ENCODE peak calls at places on chromosomes 5 and 9, in nine cellular contexts. One of them, this sample, is unnamed.

GRCh38 chr9:131469951-131470350 is 32.8 kb upstream of the POMT1 start:
- DNase-seq in T-helper 2 cell: no peak
- DNase-seq in epithelial cell of esophagus: no peak
- DNase-seq in endothelial cell: no peak
- DNase-seq in natural killer cell: no peak
- DNase-seq in ureter: no peak
- DNase-seq in HTR-8/SVneo: no peak
- DNase-seq in dorsolateral prefrontal cortex: no peak
- DNase-seq in T-helper 1 cell: no peak
- DNase-seq in this sample: no peak

GRCh38 chr9:95029720-95030119 is 287.8 kb downstream of the FANCC start:
- DNase-seq in T-helper 2 cell: no peak
- DNase-seq in epithelial cell of esophagus: no peak
- DNase-seq in endothelial cell: no peak
- DNase-seq in natural killer cell: no peak
- DNase-seq in ureter: no peak
- DNase-seq in HTR-8/SVneo: no peak
- DNase-seq in dorsolateral prefrontal cortex: no peak
- DNase-seq in T-helper 1 cell: no peak
- DNase-seq in this sample: no peak

GRCh38 chr5:124596595-124597388 is 149.6 kb downstream of the ZNF608 start:
- DNase-seq in T-helper 2 cell: no peak
- DNase-seq in epithelial cell of esophagus: peak
- DNase-seq in endothelial cell: no peak
- DNase-seq in natural killer cell: no peak
- DNase-seq in ureter: no peak
- DNase-seq in HTR-8/SVneo: peak
- DNase-seq in dorsolateral prefrontal cortex: no peak
- DNase-seq in T-helper 1 cell: no peak
- DNase-seq in this sample: no peak

GRCh38 chr5:180170810-180171567 is 38.0 kb downstream of the RASGEF1C start:
- DNase-seq in T-helper 2 cell: no peak
- DNase-seq in epithelial cell of esophagus: no peak
- DNase-seq in endothelial cell: no peak
- DNase-seq in natural killer cell: no peak
- DNase-seq in ureter: no peak
- DNase-seq in HTR-8/SVneo: no peak
- DNase-seq in dorsolateral prefrontal cortex: no peak
- DNase-seq in T-helper 1 cell: no peak
- DNase-seq in this sample: no peak

GRCh38 chr9:101458955-101459631 is 23.5 kb upstream of the ALDOB start:
- DNase-seq in T-helper 2 cell: no peak
- DNase-seq in epithelial cell of esophagus: peak
- DNase-seq in endothelial cell: peak
- DNase-seq in natural killer cell: no peak
- DNase-seq in ureter: no peak
- DNase-seq in HTR-8/SVneo: peak
- DNase-seq in dorsolateral prefrontal cortex: peak
- DNase-seq in T-helper 1 cell: no peak
- DNase-seq in this sample: no peak

GRCh38 chr9:116491219-116491618 is 195.9 kb upstream of the TRIM32 start:
- DNase-seq in T-helper 2 cell: no peak
- DNase-seq in epithelial cell of esophagus: no peak
- DNase-seq in endothelial cell: no peak
- DNase-seq in natural killer cell: no peak
- DNase-seq in ureter: no peak
- DNase-seq in HTR-8/SVneo: no peak
- DNase-seq in dorsolateral prefrontal cortex: no peak
- DNase-seq in T-helper 1 cell: no peak
- DNase-seq in this sample: no peak

GRCh38 chr5:142685418-142686209 is at the start of gene FGF1:
- DNase-seq in T-helper 2 cell: no peak
- DNase-seq in epithelial cell of esophagus: peak
- DNase-seq in endothelial cell: no peak
- DNase-seq in natural killer cell: no peak
- DNase-seq in ureter: peak
- DNase-seq in HTR-8/SVneo: no peak
- DNase-seq in dorsolateral prefrontal cortex: peak
- DNase-seq in T-helper 1 cell: no peak
- DNase-seq in this sample: no peak

GRCh38 chr5:54234304-54234938 is 76.0 kb downstream of the ARL15 start:
- DNase-seq in T-helper 2 cell: no peak
- DNase-seq in epithelial cell of esophagus: peak
- DNase-seq in endothelial cell: no peak
- DNase-seq in natural killer cell: no peak
- DNase-seq in ureter: no peak
- DNase-seq in HTR-8/SVneo: peak
- DNase-seq in dorsolateral prefrontal cortex: no peak
- DNase-seq in T-helper 1 cell: no peak
- DNase-seq in this sample: no peak

GRCh38 chr5:138611295-138612220 is 36.4 kb upstream of the HSPA9 start:
- DNase-seq in T-helper 2 cell: no peak
- DNase-seq in epithelial cell of esophagus: peak
- DNase-seq in endothelial cell: peak
- DNase-seq in natural killer cell: peak
- DNase-seq in ureter: no peak
- DNase-seq in HTR-8/SVneo: no peak
- DNase-seq in dorsolateral prefrontal cortex: peak
- DNase-seq in T-helper 1 cell: no peak
- DNase-seq in this sample: no peak

GRCh38 chr9:101435601-101436079 is at the start of gene ALDOB:
- DNase-seq in T-helper 2 cell: no peak
- DNase-seq in epithelial cell of esophagus: no peak
- DNase-seq in endothelial cell: no peak
- DNase-seq in natural killer cell: no peak
- DNase-seq in ureter: no peak
- DNase-seq in HTR-8/SVneo: no peak
- DNase-seq in dorsolateral prefrontal cortex: no peak
- DNase-seq in T-helper 1 cell: no peak
- DNase-seq in this sample: no peak

GRCh38 chr5:142684508-142685031 is 1.3 kb downstream of the FGF1 start:
- DNase-seq in T-helper 2 cell: no peak
- DNase-seq in epithelial cell of esophagus: no peak
- DNase-seq in endothelial cell: no peak
- DNase-seq in natural killer cell: no peak
- DNase-seq in ureter: no peak
- DNase-seq in HTR-8/SVneo: no peak
- DNase-seq in dorsolateral prefrontal cortex: peak
- DNase-seq in T-helper 1 cell: no peak
- DNase-seq in this sample: no peak

GRCh38 chr5:81355291-81356251 is 38.4 kb downstream of the ACOT12 start:
- DNase-seq in T-helper 2 cell: no peak
- DNase-seq in epithelial cell of esophagus: no peak
- DNase-seq in endothelial cell: no peak
- DNase-seq in natural killer cell: no peak
- DNase-seq in ureter: no peak
- DNase-seq in HTR-8/SVneo: no peak
- DNase-seq in dorsolateral prefrontal cortex: no peak
- DNase-seq in T-helper 1 cell: no peak
- DNase-seq in this sample: no peak

GRCh38 chr5:28468121-28468520 is 1429.7 kb upstream of the CDH9 start:
- DNase-seq in T-helper 2 cell: no peak
- DNase-seq in epithelial cell of esophagus: no peak
- DNase-seq in endothelial cell: no peak
- DNase-seq in natural killer cell: no peak
- DNase-seq in ureter: no peak
- DNase-seq in HTR-8/SVneo: no peak
- DNase-seq in dorsolateral prefrontal cortex: no peak
- DNase-seq in T-helper 1 cell: no peak
- DNase-seq in this sample: no peak